ENCODE peak calls at places on chromosomes 7 and 10, in nine cellular contexts. One of them, this sample, is unnamed.

GRCh38 chr10:47147186-47147585 is 152.8 kb upstream of the GDF10 start:
- DNase-seq in GM12878: no peak
- DNase-seq in psoas muscle: no peak
- DNase-seq in kidney epithelial cell: no peak
- DNase-seq in AG04449: no peak
- DNase-seq in MM.1S: no peak
- DNase-seq in BJ: no peak
- DNase-seq in IMR-90: no peak
- DNase-seq in lower lobe of right lung: no peak
- DNase-seq in this sample: no peak

GRCh38 chr10:110671788-110672579 is 27.8 kb downstream of the RBM20 start:
- DNase-seq in GM12878: peak
- DNase-seq in psoas muscle: peak
- DNase-seq in kidney epithelial cell: no peak
- DNase-seq in AG04449: no peak
- DNase-seq in MM.1S: peak
- DNase-seq in BJ: no peak
- DNase-seq in IMR-90: peak
- DNase-seq in lower lobe of right lung: peak
- DNase-seq in this sample: peak

GRCh38 chr7:106480161-106480579 is 180.8 kb downstream of the CCDC71L start:
- DNase-seq in GM12878: no peak
- DNase-seq in psoas muscle: no peak
- DNase-seq in kidney epithelial cell: no peak
- DNase-seq in AG04449: no peak
- DNase-seq in MM.1S: no peak
- DNase-seq in BJ: no peak
- DNase-seq in IMR-90: peak
- DNase-seq in lower lobe of right lung: no peak
- DNase-seq in this sample: peak

GRCh38 chr7:35648367-35648766 is 46.6 kb downstream of the HERPUD2 start:
- DNase-seq in GM12878: no peak
- DNase-seq in psoas muscle: no peak
- DNase-seq in kidney epithelial cell: no peak
- DNase-seq in AG04449: no peak
- DNase-seq in MM.1S: no peak
- DNase-seq in BJ: no peak
- DNase-seq in IMR-90: no peak
- DNase-seq in lower lobe of right lung: no peak
- DNase-seq in this sample: no peak

GRCh38 chr10:110569736-110570135 is 2.2 kb downstream of the SMC3 start:
- DNase-seq in GM12878: no peak
- DNase-seq in psoas muscle: no peak
- DNase-seq in kidney epithelial cell: no peak
- DNase-seq in AG04449: no peak
- DNase-seq in MM.1S: no peak
- DNase-seq in BJ: no peak
- DNase-seq in IMR-90: no peak
- DNase-seq in lower lobe of right lung: no peak
- DNase-seq in this sample: no peak

GRCh38 chr7:24982917-24983316 is 2.9 kb upstream of the OSBPL3 start:
- DNase-seq in GM12878: no peak
- DNase-seq in psoas muscle: no peak
- DNase-seq in kidney epithelial cell: no peak
- DNase-seq in AG04449: no peak
- DNase-seq in MM.1S: no peak
- DNase-seq in BJ: no peak
- DNase-seq in IMR-90: no peak
- DNase-seq in lower lobe of right lung: no peak
- DNase-seq in this sample: no peak

GRCh38 chr7:36096460-36097095 is 56.5 kb upstream of the EEPD1 start:
- DNase-seq in GM12878: no peak
- DNase-seq in psoas muscle: no peak
- DNase-seq in kidney epithelial cell: no peak
- DNase-seq in AG04449: no peak
- DNase-seq in MM.1S: no peak
- DNase-seq in BJ: no peak
- DNase-seq in IMR-90: no peak
- DNase-seq in lower lobe of right lung: no peak
- DNase-seq in this sample: no peak

GRCh38 chr10:105952153-105952552 is 1212.4 kb downstream of the SORCS1 start:
- DNase-seq in GM12878: peak
- DNase-seq in psoas muscle: no peak
- DNase-seq in kidney epithelial cell: peak
- DNase-seq in AG04449: no peak
- DNase-seq in MM.1S: peak
- DNase-seq in BJ: no peak
- DNase-seq in IMR-90: peak
- DNase-seq in lower lobe of right lung: peak
- DNase-seq in this sample: peak

GRCh38 chr10:110163192-110163773 is 44.1 kb upstream of the MXI1 start:
- DNase-seq in GM12878: no peak
- DNase-seq in psoas muscle: no peak
- DNase-seq in kidney epithelial cell: no peak
- DNase-seq in AG04449: no peak
- DNase-seq in MM.1S: no peak
- DNase-seq in BJ: no peak
- DNase-seq in IMR-90: no peak
- DNase-seq in lower lobe of right lung: no peak
- DNase-seq in this sample: no peak

GRCh38 chr10:48363617-48364355 is 57.3 kb downstream of the MAPK8 start:
- DNase-seq in GM12878: peak
- DNase-seq in psoas muscle: peak
- DNase-seq in kidney epithelial cell: peak
- DNase-seq in AG04449: no peak
- DNase-seq in MM.1S: peak
- DNase-seq in BJ: peak
- DNase-seq in IMR-90: peak
- DNase-seq in lower lobe of right lung: no peak
- DNase-seq in this sample: peak

GRCh38 chr7:155289949-155290501 is 7.7 kb upstream of the INSIG1 start:
- DNase-seq in GM12878: no peak
- DNase-seq in psoas muscle: no peak
- DNase-seq in kidney epithelial cell: no peak
- DNase-seq in AG04449: no peak
- DNase-seq in MM.1S: no peak
- DNase-seq in BJ: no peak
- DNase-seq in IMR-90: no peak
- DNase-seq in lower lobe of right lung: no peak
- DNase-seq in this sample: no peak

GRCh38 chr7:155293721-155294642 is 3.7 kb upstream of the INSIG1 start:
- DNase-seq in GM12878: no peak
- DNase-seq in psoas muscle: no peak
- DNase-seq in kidney epithelial cell: no peak
- DNase-seq in AG04449: no peak
- DNase-seq in MM.1S: no peak
- DNase-seq in BJ: no peak
- DNase-seq in IMR-90: no peak
- DNase-seq in lower lobe of right lung: no peak
- DNase-seq in this sample: no peak

GRCh38 chr7:155291045-155291530 is 6.6 kb upstream of the INSIG1 start:
- DNase-seq in GM12878: no peak
- DNase-seq in psoas muscle: peak
- DNase-seq in kidney epithelial cell: peak
- DNase-seq in AG04449: no peak
- DNase-seq in MM.1S: no peak
- DNase-seq in BJ: no peak
- DNase-seq in IMR-90: peak
- DNase-seq in lower lobe of right lung: peak
- DNase-seq in this sample: no peak

GRCh38 chr7:155292680-155293226 is 4.9 kb upstream of the INSIG1 start:
- DNase-seq in GM12878: no peak
- DNase-seq in psoas muscle: no peak
- DNase-seq in kidney epithelial cell: no peak
- DNase-seq in AG04449: no peak
- DNase-seq in MM.1S: no peak
- DNase-seq in BJ: no peak
- DNase-seq in IMR-90: no peak
- DNase-seq in lower lobe of right lung: no peak
- DNase-seq in this sample: no peak

DNA sequence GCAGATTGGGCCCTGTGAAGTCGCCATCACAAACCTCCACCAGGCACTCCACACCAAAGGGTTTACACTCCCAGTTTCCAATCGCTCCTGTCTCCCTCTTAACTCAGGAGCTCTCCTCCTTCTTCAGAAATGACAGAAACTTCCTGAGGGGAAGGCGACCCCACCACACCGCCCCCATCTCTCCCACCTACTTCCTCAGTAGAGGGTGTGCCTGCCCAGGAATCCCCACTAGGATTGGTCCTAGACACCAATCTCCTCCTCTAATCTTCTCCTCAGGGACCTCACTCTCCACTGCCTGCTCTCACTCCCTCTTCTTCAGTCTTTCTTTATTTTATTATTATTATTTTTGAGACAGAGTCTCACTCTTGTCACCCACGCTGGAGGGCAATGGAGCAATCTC is 5.9 kb upstream of the INSIG1 start:
- DNase-seq in GM12878: no peak
- DNase-seq in psoas muscle: no peak
- DNase-seq in kidney epithelial cell: no peak
- DNase-seq in AG04449: no peak
- DNase-seq in MM.1S: no peak
- DNase-seq in BJ: no peak
- DNase-seq in IMR-90: no peak
- DNase-seq in lower lobe of right lung: no peak
- DNase-seq in this sample: no peak
- H3K4me3 ChIP-seq in GM12878: no peak
- H3K4me3 ChIP-seq in psoas muscle: no peak
- H3K4me3 ChIP-seq in kidney epithelial cell: no peak
- H3K4me3 ChIP-seq in AG04449: no peak
- H3K4me3 ChIP-seq in MM.1S: no peak
- H3K4me3 ChIP-seq in BJ: no peak
- H3K4me3 ChIP-seq in IMR-90: no peak
- H3K4me3 ChIP-seq in lower lobe of right lung: no peak
- H3K4me3 ChIP-seq in this sample: no peak

GRCh38 chr10:88401671-88402347 is 181.3 kb downstream of the RNLS start:
- DNase-seq in GM12878: no peak
- DNase-seq in psoas muscle: no peak
- DNase-seq in kidney epithelial cell: no peak
- DNase-seq in AG04449: no peak
- DNase-seq in MM.1S: peak
- DNase-seq in BJ: no peak
- DNase-seq in IMR-90: peak
- DNase-seq in lower lobe of right lung: no peak
- DNase-seq in this sample: no peak
- TF ChIP-seq CTCF in GM12878: peak
- TF ChIP-seq CTCF in psoas muscle: peak
- TF ChIP-seq CTCF in kidney epithelial cell: peak
- TF ChIP-seq CTCF in AG04449: peak
- TF ChIP-seq CTCF in MM.1S: peak
- TF ChIP-seq CTCF in BJ: peak
- TF ChIP-seq CTCF in IMR-90: peak
- TF ChIP-seq CTCF in lower lobe of right lung: peak
- TF ChIP-seq CTCF in this sample: no peak

DNA sequence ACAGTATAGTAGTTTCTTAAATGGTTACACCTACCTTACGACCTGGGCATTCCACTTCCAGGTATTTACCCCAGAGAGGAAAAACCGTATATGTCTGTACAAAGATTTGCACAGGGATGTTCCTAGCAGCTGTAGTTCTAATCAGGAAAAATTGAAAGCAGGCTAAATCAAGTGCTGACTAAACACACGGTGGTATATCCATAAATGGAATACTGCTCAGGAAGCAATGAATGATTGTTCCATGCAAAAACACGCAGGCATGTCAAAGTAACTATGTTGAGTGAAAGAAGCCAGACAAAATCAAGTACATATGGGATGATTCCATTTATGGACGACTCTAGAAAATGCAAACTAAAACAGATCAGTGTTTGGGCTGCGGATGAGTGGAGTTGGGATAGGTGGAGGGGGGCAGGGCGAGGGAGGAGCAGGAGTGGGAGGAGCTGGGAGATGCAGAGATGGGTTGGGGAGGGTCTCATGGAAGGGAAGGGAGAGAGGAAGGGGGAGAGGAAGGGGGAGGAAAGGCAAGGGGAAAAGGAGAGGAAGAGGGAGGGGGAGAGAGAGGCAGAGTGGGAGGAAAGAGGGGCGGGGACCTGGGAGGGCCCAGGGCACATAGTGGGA is 484 bp upstream of the MSRB2 start:
- DNase-seq in GM12878: no peak
- DNase-seq in psoas muscle: no peak
- DNase-seq in kidney epithelial cell: no peak
- DNase-seq in AG04449: no peak
- DNase-seq in MM.1S: no peak
- DNase-seq in BJ: no peak
- DNase-seq in IMR-90: peak
- DNase-seq in lower lobe of right lung: no peak
- DNase-seq in this sample: no peak
- H3K4me3 ChIP-seq in GM12878: no peak
- H3K4me3 ChIP-seq in psoas muscle: peak
- H3K4me3 ChIP-seq in kidney epithelial cell: peak
- H3K4me3 ChIP-seq in AG04449: peak
- H3K4me3 ChIP-seq in MM.1S: no peak
- H3K4me3 ChIP-seq in BJ: peak
- H3K4me3 ChIP-seq in IMR-90: peak
- H3K4me3 ChIP-seq in lower lobe of right lung: peak
- H3K4me3 ChIP-seq in this sample: no peak

GRCh38 chr7:158390460-158390859 is 197.2 kb downstream of the PTPRN2 start:
- DNase-seq in GM12878: no peak
- DNase-seq in psoas muscle: no peak
- DNase-seq in kidney epithelial cell: no peak
- DNase-seq in AG04449: no peak
- DNase-seq in MM.1S: no peak
- DNase-seq in BJ: no peak
- DNase-seq in IMR-90: no peak
- DNase-seq in lower lobe of right lung: peak
- DNase-seq in this sample: no peak
- TF ChIP-seq CTCF in GM12878: no peak
- TF ChIP-seq CTCF in psoas muscle: no peak
- TF ChIP-seq CTCF in kidney epithelial cell: no peak
- TF ChIP-seq CTCF in AG04449: no peak
- TF ChIP-seq CTCF in MM.1S: no peak
- TF ChIP-seq CTCF in BJ: no peak
- TF ChIP-seq CTCF in IMR-90: no peak
- TF ChIP-seq CTCF in lower lobe of right lung: no peak
- TF ChIP-seq CTCF in this sample: no peak

GRCh38 chr7:27243340-27244163 is 950 bp downstream of the EVX1 start:
- DNase-seq in GM12878: no peak
- DNase-seq in psoas muscle: no peak
- DNase-seq in kidney epithelial cell: no peak
- DNase-seq in AG04449: no peak
- DNase-seq in MM.1S: no peak
- DNase-seq in BJ: no peak
- DNase-seq in IMR-90: no peak
- DNase-seq in lower lobe of right lung: no peak
- DNase-seq in this sample: no peak
- H3K4me3 ChIP-seq in GM12878: no peak
- H3K4me3 ChIP-seq in psoas muscle: peak
- H3K4me3 ChIP-seq in kidney epithelial cell: no peak
- H3K4me3 ChIP-seq in AG04449: no peak
- H3K4me3 ChIP-seq in MM.1S: no peak
- H3K4me3 ChIP-seq in BJ: no peak
- H3K4me3 ChIP-seq in IMR-90: no peak
- H3K4me3 ChIP-seq in lower lobe of right lung: no peak
- H3K4me3 ChIP-seq in this sample: no peak